ENCODE peak calls at places on chromosomes 4 and X, in ten cellular contexts. W is heart right ventricle, K is A549, T is endodermal cell, C is AG09309, L is right lobe of liver, H is tibial artery, G is left ventricle myocardium inferior, A is astrocyte of the spinal cord, Z is PC-9. F is an unnamed sample.

GRCh38 chrX:4708970-4709760 is 995.7 kb upstream of the PRKX start:
- DNase-seq in K (no peak), C (no peak), L (no peak), W (no peak), H (no peak), Z (no peak), T (no peak), A (no peak), G (no peak), F (no peak)

GRCh38 chr4:182280439-182281111 is 37.4 kb downstream of the TENM3 start:
- DNase-seq in T (no peak), W (no peak), Z (no peak), L (no peak), G (no peak), H (no peak), C (no peak), A (peak; percentile 53), K (no peak), F (no peak)

GRCh38 chrX:75784689-75785491 is at the start of gene MAGEE2:
- DNase-seq in H (no peak), K (peak; percentile 14), Z (no peak), G (peak; percentile 19), T (no peak), C (no peak), W (no peak), A (no peak), L (no peak), F (peak; percentile 66)

GRCh38 chrX:74422029-74422352 is 698 bp downstream of the SLC16A2 start:
- DNase-seq in A (no peak), G (no peak), K (no peak), C (no peak), Z (no peak), H (no peak), W (no peak), T (no peak), L (peak; percentile 53), F (no peak)

GRCh38 chr4:15489551-15489950 is 19.9 kb downstream of the CC2D2A start:
- DNase-seq in Z (no peak), C (no peak), K (no peak), A (no peak), W (no peak), G (no peak), L (no peak), T (no peak), H (no peak), F (no peak)

GRCh38 chr4:67332627-67333026 is 212.7 kb downstream of the CENPC start:
- DNase-seq in T (peak; percentile 70), C (no peak), H (no peak), G (no peak), K (peak; percentile 20), Z (no peak), A (no peak), W (no peak), L (no peak), F (no peak)

GRCh38 chr4:26273308-26273980 is 47.4 kb upstream of the RBPJ start:
- DNase-seq in W (peak; percentile 31), K (no peak), Z (no peak), H (peak; percentile 71), L (peak; percentile 58), A (no peak), C (no peak), G (peak; percentile 37), T (peak; percentile 75), F (no peak)

GRCh38 chr4:8939887-8940742 is 68.5 kb upstream of the HMX1 start:
- DNase-seq in A (no peak), C (no peak), G (no peak), H (no peak), Z (no peak), K (no peak), L (no peak), T (no peak), W (no peak), F (no peak)

GRCh38 chr4:173360587-173361221 is 10.1 kb upstream of the SAP30 start:
- DNase-seq in C (no peak), Z (no peak), W (no peak), G (no peak), T (no peak), A (peak; percentile 17), H (no peak), L (no peak), K (no peak), F (no peak)

GRCh38 chr4:168604496-168605373 is 107.9 kb downstream of the PALLD start:
- DNase-seq in C (peak; percentile 76), W (peak; percentile 67), K (peak; percentile 32), A (peak; percentile 90), T (peak; percentile 75), G (no peak), L (no peak), Z (peak; percentile 70), H (no peak), F (no peak)

GRCh38 chrX:77527233-77528001 is 80.2 kb downstream of the FGF16 start:
- DNase-seq in A (no peak), K (no peak), Z (no peak), W (peak; percentile 17), C (no peak), G (peak; percentile 30), T (peak; percentile 64), L (no peak), H (no peak), F (no peak)

GRCh38 chr4:125105561-125105960 is 209.2 kb upstream of the FAT4 start:
- DNase-seq in T (no peak), G (no peak), A (no peak), L (no peak), K (no peak), W (no peak), Z (no peak), H (no peak), C (peak; percentile 46), F (no peak)

GRCh38 chr4:176444741-176445140 is 125.0 kb downstream of the SPCS3 start:
- DNase-seq in Z (no peak), C (peak; percentile 57), K (no peak), L (no peak), W (no peak), A (peak; percentile 84), T (no peak), G (no peak), H (no peak), F (no peak)

GRCh38 chr4:880684-881405 is 51.3 kb downstream of the GAK start:
- DNase-seq in T (no peak), Z (no peak), C (no peak), K (no peak), G (no peak), W (no peak), H (no peak), L (no peak), A (no peak), F (no peak)
- TF ChIP-seq CTCF in T (peak; percentile 25), Z (no peak), C (no peak), K (no peak), G (no peak), W (no peak), H (no peak), L (no peak), A (no peak), F (no peak)

DNA sequence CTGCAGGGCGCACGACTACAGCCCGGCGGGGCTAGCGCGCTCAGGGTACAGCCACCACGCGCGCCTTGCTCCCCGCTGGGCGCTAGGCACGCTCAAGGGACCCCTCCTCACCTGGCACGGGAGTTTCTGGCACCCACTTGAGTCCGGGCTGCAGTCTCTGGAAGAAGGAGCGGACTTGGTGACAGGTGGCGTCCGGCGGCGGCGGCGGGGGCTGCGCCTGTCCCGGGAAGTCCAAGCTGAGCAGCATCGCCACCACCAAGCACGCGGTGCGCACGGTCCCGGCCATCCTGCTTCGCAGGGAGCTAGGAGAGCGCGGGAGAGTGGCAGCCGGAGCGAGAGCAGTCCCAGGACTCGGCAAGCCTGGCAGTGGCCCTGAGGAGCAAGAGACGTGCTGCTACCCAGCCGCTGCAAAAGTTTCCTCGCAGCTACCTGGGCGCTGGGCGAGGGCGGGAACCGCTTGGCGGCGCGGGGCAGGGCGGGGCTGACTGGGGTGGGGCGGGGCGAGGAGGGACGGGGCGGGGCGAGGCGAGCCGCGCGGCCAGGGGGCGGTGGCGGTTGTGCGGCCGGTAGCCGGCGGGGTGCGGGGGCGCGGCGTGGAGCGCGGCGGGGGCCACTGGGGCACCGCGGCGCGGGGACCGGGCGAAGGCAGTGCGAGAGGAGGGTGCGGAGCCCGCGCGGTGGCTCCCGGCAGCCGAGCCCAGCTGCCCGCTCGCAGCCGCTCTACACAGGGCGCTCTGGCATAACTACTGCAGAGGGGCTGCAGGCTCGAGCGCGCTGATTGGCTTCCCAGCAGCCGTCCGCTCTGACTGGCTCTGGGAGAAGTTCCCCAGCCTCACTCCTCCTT is at the start of gene GPC3:
- DNase-seq in H (no peak), K (peak; percentile 16), G (peak; percentile 15), Z (no peak), L (peak; percentile 44), C (no peak), W (no peak), T (peak; percentile 90), A (peak; percentile 10), F (no peak)
- TF ChIP-seq CTCF in H (no peak), K (no peak), G (no peak), Z (no peak), L (no peak), C (no peak), W (no peak), T (no peak), A (no peak), F (no peak)

DNA sequence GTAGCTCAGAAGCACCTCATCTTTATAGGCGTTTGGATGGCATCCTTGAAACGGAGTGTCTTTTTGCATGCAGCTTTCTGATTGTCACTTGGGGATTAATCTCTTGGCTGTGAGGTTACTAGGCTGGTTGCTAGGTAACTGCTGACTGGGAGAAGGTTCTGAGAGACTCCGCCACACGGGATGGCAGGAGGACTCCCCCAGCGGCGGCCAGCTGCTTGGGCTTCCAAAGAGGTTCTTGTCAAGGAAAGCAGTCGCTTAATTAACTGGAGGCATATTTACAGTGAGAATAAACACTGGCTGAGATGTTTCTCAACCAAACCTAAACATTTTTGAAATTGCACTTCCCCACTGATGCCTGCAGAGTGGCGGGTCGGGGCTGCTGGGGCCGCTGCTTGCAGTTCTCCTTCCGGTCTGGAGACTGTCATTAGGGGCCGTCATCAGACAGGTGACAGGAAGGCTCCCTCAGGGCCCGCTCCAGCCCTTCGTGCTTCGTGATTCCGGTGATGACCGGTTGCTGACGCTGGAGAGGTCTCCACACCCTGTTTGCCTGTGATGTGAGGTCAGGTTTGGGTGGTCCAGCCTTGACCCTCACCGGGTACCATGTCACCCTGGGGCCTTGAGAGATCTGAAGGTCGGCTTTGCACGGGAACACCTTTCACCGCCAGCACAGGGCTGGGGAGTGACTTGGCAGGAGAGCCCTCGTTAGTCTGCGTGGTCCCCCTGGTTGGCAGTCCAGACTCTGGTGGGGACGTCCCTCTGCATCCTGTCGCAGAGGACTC is 9.1 kb downstream of the NSG1 start:
- DNase-seq in C (no peak), Z (no peak), A (no peak), H (no peak), W (no peak), L (no peak), G (no peak), T (peak; percentile 78), K (no peak), F (peak; percentile 50)
- TF ChIP-seq CTCF in C (no peak), Z (no peak), A (no peak), H (no peak), W (no peak), L (no peak), G (no peak), T (peak; percentile 40), K (no peak), F (peak; percentile 17)

DNA sequence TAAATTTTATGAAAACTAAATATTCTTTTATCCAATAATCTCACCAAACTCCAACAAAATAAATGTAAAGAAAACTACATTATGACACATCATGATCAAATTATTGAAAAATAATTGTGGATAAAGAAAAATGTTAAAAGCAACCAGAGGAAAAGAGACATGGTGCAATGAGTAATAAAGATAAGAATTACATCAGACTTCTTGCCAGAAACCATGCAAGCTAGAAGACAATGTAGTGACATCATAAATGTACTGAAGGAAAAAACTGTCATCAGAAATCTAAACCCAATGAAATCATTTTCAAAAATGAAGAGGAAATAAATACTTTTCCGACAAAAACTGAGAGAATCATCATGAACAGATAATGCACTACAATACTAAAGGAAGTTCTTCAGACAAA is 135.9 kb upstream of the EOLA2 start:
- DNase-seq in T (no peak), C (no peak), L (no peak), K (no peak), A (peak; percentile 28), H (no peak), Z (no peak), G (no peak), W (no peak), F (no peak)
- TF ChIP-seq CTCF in T (no peak), C (no peak), L (no peak), K (no peak), A (no peak), H (no peak), Z (no peak), G (no peak), W (no peak), F (no peak)